ENCODE peak calls at places on chromosome 5, in six cellular contexts. L, C, T, E, H and S are unnamed samples.

GRCh38 chr5:14201325-14202061 is 58.4 kb downstream of the TRIO start:
- DNase-seq in E (no peak), C (no peak), H (no peak), L (peak; percentile 63), T (no peak), S (no peak)

GRCh38 chr5:126370796-126371718 is 52.2 kb upstream of the GRAMD2B start:
- DNase-seq in C (no peak), H (no peak), E (no peak), L (peak; percentile 64), T (no peak), S (no peak)

GRCh38 chr5:175282611-175283225 is 161.3 kb downstream of the DRD1 start:
- DNase-seq in E (no peak), L (no peak), H (no peak), T (no peak), C (no peak), S (no peak)

GRCh38 chr5:62779010-62779422 is 200.4 kb downstream of the LRRC70 start:
- DNase-seq in C (no peak), L (peak; percentile 80), E (no peak), H (no peak), T (no peak), S (peak; percentile 36)

GRCh38 chr5:83512051-83512745 is 40.7 kb downstream of the VCAN start:
- DNase-seq in E (no peak), L (peak; percentile 80), H (no peak), C (no peak), T (no peak), S (no peak)

GRCh38 chr5:72036951-72037350 is 70.3 kb upstream of the MAP1B start:
- DNase-seq in E (no peak), T (no peak), L (peak; percentile 31), H (no peak), C (no peak), S (peak; percentile 34)

GRCh38 chr5:179370490-179371122 is 25.3 kb upstream of the ADAMTS2 start:
- DNase-seq in L (no peak), H (no peak), T (no peak), E (peak; percentile 56), C (peak; percentile 46), S (no peak)

GRCh38 chr5:5585751-5586341 is 163.4 kb downstream of the ICE1 start:
- DNase-seq in C (no peak), H (no peak), T (no peak), L (peak; percentile 1), E (no peak), S (no peak)

GRCh38 chr5:169251685-169252084 is 49.3 kb downstream of the SLIT3 start:
- DNase-seq in H (no peak), T (no peak), E (no peak), C (no peak), L (no peak), S (peak; percentile 24)

GRCh38 chr5:175623086-175623485 is 34.8 kb upstream of the HRH2 start:
- DNase-seq in C (no peak), T (no peak), E (no peak), H (no peak), L (no peak), S (no peak)

GRCh38 chr5:176133289-176133870 is 104.8 kb upstream of the SIMC1 start:
- DNase-seq in E (no peak), T (no peak), L (no peak), C (no peak), H (peak; percentile 26), S (no peak)

GRCh38 chr5:73230264-73231244 is 57.6 kb downstream of the TMEM174 start:
- DNase-seq in E (no peak), H (no peak), L (no peak), T (no peak), C (no peak), S (no peak)
- TF ChIP-seq CTCF in E (no peak), H (no peak), L (no peak), T (no peak), C (no peak), S (no peak)

GRCh38 chr5:177142029-177142681 is 8.6 kb downstream of the NSD1 start:
- DNase-seq in E (no peak), H (no peak), C (no peak), T (no peak), L (no peak), S (no peak)
- H3K4me1 ChIP-seq in E (peaks cover 3% of the 10 kb centered on the region), H (peaks cover 25% of the 10 kb centered on the region), C (peaks cover 63% of the 10 kb centered on the region), T (peaks cover 40% of the 10 kb centered on the region), L (peaks cover 19% of the 10 kb centered on the region), S (no peaks in the 10 kb centered on the region)

DNA sequence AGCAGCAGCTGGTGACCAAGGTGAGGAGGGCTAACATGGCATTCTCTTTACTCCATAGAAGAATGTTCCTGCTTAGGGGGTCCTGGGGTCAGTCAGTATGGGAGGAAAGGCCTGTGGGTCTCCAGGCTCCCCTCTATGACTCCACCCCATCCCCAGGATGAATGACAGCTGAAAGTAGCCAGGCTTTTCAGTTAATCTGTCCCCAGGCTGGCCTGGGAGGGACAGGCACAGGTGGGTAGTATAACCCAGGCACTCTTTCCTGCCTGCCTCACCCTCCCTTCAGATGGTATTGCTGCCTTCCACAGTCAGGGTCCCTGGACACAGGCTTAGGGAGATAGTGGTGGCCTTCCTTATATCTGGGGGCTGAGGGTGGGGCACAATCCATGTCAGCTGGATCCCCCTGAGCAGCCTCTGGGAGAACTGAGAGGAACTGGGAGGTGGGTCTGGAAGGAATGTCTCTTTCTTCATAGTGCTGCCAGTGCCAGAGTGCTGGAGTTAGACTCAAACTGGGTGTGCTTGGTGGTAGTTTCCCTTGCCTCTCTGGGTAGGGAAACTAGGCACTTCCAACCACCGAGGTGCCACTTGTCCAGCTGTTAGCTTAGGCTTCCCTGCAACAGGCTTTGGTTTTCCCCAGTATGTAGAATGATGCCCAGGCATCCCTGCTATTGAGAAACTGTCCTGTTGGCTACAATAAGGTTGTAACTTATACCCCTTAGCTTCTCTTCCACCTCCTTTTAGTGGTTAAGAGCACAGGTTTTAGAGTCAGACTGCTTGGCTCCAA is 27.8 kb downstream of the LARP1 start:
- DNase-seq in C (no peak), T (no peak), H (no peak), E (no peak), L (no peak), S (no peak)
- TF ChIP-seq CTCF in C (no peak), T (no peak), H (no peak), E (no peak), L (no peak), S (no peak)

DNA sequence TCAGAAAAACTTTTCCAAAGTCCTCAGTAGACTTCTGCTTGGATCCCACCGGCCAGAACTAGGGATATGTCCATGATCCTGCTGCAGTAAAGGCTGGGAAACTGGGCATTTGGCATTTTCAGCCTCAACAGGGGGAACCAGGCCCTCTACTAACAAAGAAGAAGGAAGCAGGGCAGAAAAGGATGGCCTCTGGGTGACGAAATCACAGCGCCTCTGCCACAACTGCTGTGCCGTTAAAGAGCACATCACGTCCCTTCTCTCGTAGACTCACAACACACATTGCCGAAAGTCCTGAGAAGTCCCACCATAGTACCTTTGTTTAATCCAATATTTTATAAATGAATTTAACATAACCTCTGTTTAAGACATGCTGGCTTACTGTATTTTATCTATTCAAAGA is 10.4 kb upstream of the AFAP1L1 start:
- DNase-seq in L (no peak), T (no peak), H (no peak), C (no peak), E (no peak), S (no peak)
- H3K4me1 ChIP-seq in L (no peaks in the 10 kb centered on the region), T (no peaks in the 10 kb centered on the region), H (peaks cover 6% of the 10 kb centered on the region), C (no peaks in the 10 kb centered on the region), E (no peaks in the 10 kb centered on the region), S (no peaks in the 10 kb centered on the region)

GRCh38 chr5:107652839-107653607 is 17.7 kb downstream of the EFNA5 start:
- DNase-seq in H (no peak), T (no peak), L (no peak), E (no peak), C (no peak), S (no peak)

GRCh38 chr5:107653685-107654084 is 17.1 kb downstream of the EFNA5 start:
- DNase-seq in L (no peak), C (no peak), T (no peak), E (no peak), H (no peak), S (no peak)

GRCh38 chr5:107654827-107655226 is 15.9 kb downstream of the EFNA5 start:
- DNase-seq in L (no peak), T (no peak), E (no peak), H (no peak), C (no peak), S (no peak)

GRCh38 chr5:107655836-107656235 is 14.9 kb downstream of the EFNA5 start:
- DNase-seq in H (no peak), T (no peak), L (no peak), C (no peak), E (no peak), S (no peak)

DNA sequence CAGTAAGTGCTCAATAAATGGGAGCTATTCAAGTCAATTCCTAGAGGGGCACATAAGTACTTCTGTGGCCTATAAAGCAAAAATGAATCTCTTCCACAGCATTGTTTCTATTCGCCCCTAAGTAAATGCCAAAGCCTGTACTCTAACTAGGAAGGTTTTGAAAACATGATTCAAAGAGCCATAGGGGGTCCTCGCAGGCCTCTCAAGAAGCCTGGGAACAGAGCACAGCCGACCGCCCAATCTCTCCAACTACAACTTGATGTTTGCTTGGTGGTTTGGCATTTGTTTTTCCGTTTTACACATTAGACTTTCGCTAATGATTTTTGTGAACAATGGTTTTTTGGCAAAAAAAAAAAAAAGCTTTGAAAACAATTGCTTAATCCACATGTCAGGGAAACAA is 19.4 kb downstream of the EFNA5 start:
- DNase-seq in L (no peak), T (no peak), E (no peak), H (no peak), C (no peak), S (no peak)
- TF ChIP-seq CTCF in L (no peak), T (no peak), E (no peak), H (no peak), C (no peak), S (no peak)

GRCh38 chr5:172855597-172856292 is 21.7 kb downstream of the ERGIC1 start:
- DNase-seq in C (peak; percentile 85), H (no peak), E (peak; percentile 85), T (peak; percentile 86), L (no peak), S (peak; percentile 28)
- H3K4me1 ChIP-seq in C (peaks cover 71% of the 10 kb centered on the region), H (peaks cover 39% of the 10 kb centered on the region), E (peaks cover 68% of the 10 kb centered on the region), T (peaks cover 65% of the 10 kb centered on the region), L (peaks cover 15% of the 10 kb centered on the region), S (peaks cover 9% of the 10 kb centered on the region)